ENCODE peak calls at places on chromosomes 7 and 10, in five cellular contexts. A is effector memory CD4-positive, alpha-beta T cell; L is SK-N-SH; K is uterus; G is adrenal gland. M is an unnamed sample. For H3K27me3, the result is how much of the 10 kb centered on the place peaks cover.

GRCh38 chr7:20198295-20198694 is 18.9 kb downstream of the MACC1 start:
- DNase-seq in L (no peak), G (no peak), A (no peak), K (no peak), M (no peak)

GRCh38 chr7:102439963-102440795 is 6.8 kb downstream of the ORAI2 start:
- DNase-seq in A (no peak), K (no peak), L (peak), G (peak), M (no peak)

GRCh38 chr7:17677408-17677807 is 262.9 kb downstream of the SNX13 start:
- DNase-seq in L (no peak), A (no peak), G (no peak), K (no peak), M (no peak)

GRCh38 chr10:122525788-122526187 is 34.8 kb upstream of the DMBT1 start:
- DNase-seq in L (no peak), G (no peak), K (no peak), A (no peak), M (peak)

GRCh38 chr10:93334901-93335312 is 147.2 kb downstream of the MYOF start:
- DNase-seq in G (no peak), K (no peak), A (no peak), L (no peak), M (no peak)

GRCh38 chr7:16079723-16080122 is 341.6 kb downstream of the CRPPA start:
- DNase-seq in G (no peak), L (no peak), K (no peak), A (no peak), M (no peak)

GRCh38 chr7:28921822-28922221 is 36.3 kb downstream of the TRIL start:
- DNase-seq in G (peak), A (no peak), L (peak), K (peak), M (peak)

GRCh38 chr10:49700997-49701396 is 21.5 kb downstream of the C10orf53 start:
- DNase-seq in K (no peak), G (no peak), L (no peak), A (no peak), M (no peak)

GRCh38 chr10:69317175-69318086 is 39.1 kb downstream of the HK1 start:
- DNase-seq in A (no peak), L (no peak), K (no peak), G (no peak), M (no peak)

GRCh38 chr10:97361050-97361901 is 26.7 kb upstream of the FRAT2 start:
- DNase-seq in L (no peak), K (no peak), A (no peak), G (no peak), M (no peak)

GRCh38 chr7:135539629-135540028 is 18.1 kb upstream of the NUP205 start:
- DNase-seq in K (no peak), L (no peak), A (no peak), G (no peak), M (no peak)

GRCh38 chr10:10396601-10397000 is 621.1 kb upstream of the CELF2 start:
- DNase-seq in G (no peak), K (no peak), L (no peak), A (no peak), M (no peak)

GRCh38 chr7:82294258-82294855 is 149.2 kb downstream of the CACNA2D1 start:
- DNase-seq in A (no peak), G (no peak), K (no peak), L (no peak), M (no peak)

GRCh38 chr10:22712246-22712958 is 2.0 kb downstream of the PIP4K2A start:
- DNase-seq in K (no peak), A (no peak), L (no peak), G (no peak), M (no peak)

GRCh38 chr7:141640239-141640840 is 61.6 kb downstream of the DENND11 start:
- DNase-seq in L (no peak), K (no peak), G (no peak), A (no peak), M (no peak)

GRCh38 chr7:6226194-6226799 is 46.1 kb downstream of the CYTH3 start:
- DNase-seq in L (no peak), K (no peak), G (no peak), A (no peak), M (no peak)

GRCh38 chr7:5831196-5831595 is 49.4 kb upstream of the OCM start:
- DNase-seq in L (no peak), G (no peak), A (no peak), K (peak), M (no peak)

GRCh38 chr10:17783751-17784150 is 25.4 kb upstream of the MRC1 start:
- DNase-seq in L (no peak), K (no peak), A (no peak), G (no peak), M (no peak)

GRCh38 chr7:23570592-23571200 is 26.5 kb upstream of the CCDC126 start:
- DNase-seq in G (peak), K (peak), A (peak), L (peak), M (peak)

GRCh38 chr10:44993922-44994751 is 6.6 kb upstream of the ZNF22 start:
- DNase-seq in L (no peak), K (no peak), A (no peak), G (no peak), M (no peak)

GRCh38 chr7:68787586-68787985 is 810.7 kb upstream of the AUTS2 start:
- DNase-seq in L (no peak), K (no peak), A (no peak), G (no peak), M (no peak)

GRCh38 chr10:50379652-50380051 is 128.3 kb upstream of the ASAH2 start:
- DNase-seq in K (no peak), L (no peak), A (no peak), G (no peak), M (no peak)

GRCh38 chr10:723973-724372 is 34.5 kb upstream of the DIP2C start:
- DNase-seq in K (no peak), L (no peak), A (no peak), G (no peak), M (no peak)

GRCh38 chr10:131086511-131086910 is 225.0 kb downstream of the TCERG1L start:
- DNase-seq in L (no peak), K (no peak), A (no peak), G (no peak), M (no peak)

GRCh38 chr10:108735380-108735779 is 1187.9 kb downstream of the XPNPEP1 start:
- DNase-seq in L (no peak), A (no peak), K (no peak), G (no peak), M (no peak)

GRCh38 chr10:75099952-75100763 is 11.3 kb upstream of the SAMD8 start:
- DNase-seq in G (peak), L (peak), A (peak), K (peak), M (peak)

GRCh38 chr7:21261627-21262564 is 166.0 kb upstream of the SP4 start:
- DNase-seq in G (peak), K (no peak), L (peak), A (peak), M (peak)

GRCh38 chr10:94292448-94293118 is 70.2 kb downstream of the NOC3L start:
- DNase-seq in G (peak), A (no peak), L (no peak), K (peak), M (no peak)

GRCh38 chr7:79862447-79862846 is 272.2 kb upstream of the GNAI1 start:
- DNase-seq in A (no peak), K (no peak), L (no peak), G (no peak), M (no peak)

GRCh38 chr7:97835296-97836138 is 36.7 kb downstream of the ASNS start:
- DNase-seq in K (peak), L (peak), A (no peak), G (peak), M (peak)

GRCh38 chr10:78362406-78363022 is 328.9 kb downstream of the RPS24 start:
- DNase-seq in A (no peak), K (no peak), L (no peak), G (peak), M (no peak)

GRCh38 chr7:70764004-70764691 is 367.8 kb upstream of the GALNT17 start:
- DNase-seq in L (no peak), G (no peak), A (no peak), K (no peak), M (no peak)

GRCh38 chr7:93836111-93836510 is 54.4 kb downstream of the TFPI2 start:
- DNase-seq in K (no peak), L (no peak), G (no peak), A (no peak), M (no peak)

GRCh38 chr10:21077681-21078080 is 180.6 kb upstream of the NEBL start:
- DNase-seq in L (no peak), A (no peak), G (no peak), K (no peak), M (no peak)

GRCh38 chr10:4652111-4653010 is 173.6 kb upstream of the AKR1E2 start:
- DNase-seq in A (no peak), G (no peak), L (no peak), K (no peak), M (no peak)

GRCh38 chr10:61042533-61042932 is 98.5 kb upstream of the RHOBTB1 start:
- DNase-seq in L (no peak), K (no peak), A (no peak), G (no peak), M (no peak)

DNA sequence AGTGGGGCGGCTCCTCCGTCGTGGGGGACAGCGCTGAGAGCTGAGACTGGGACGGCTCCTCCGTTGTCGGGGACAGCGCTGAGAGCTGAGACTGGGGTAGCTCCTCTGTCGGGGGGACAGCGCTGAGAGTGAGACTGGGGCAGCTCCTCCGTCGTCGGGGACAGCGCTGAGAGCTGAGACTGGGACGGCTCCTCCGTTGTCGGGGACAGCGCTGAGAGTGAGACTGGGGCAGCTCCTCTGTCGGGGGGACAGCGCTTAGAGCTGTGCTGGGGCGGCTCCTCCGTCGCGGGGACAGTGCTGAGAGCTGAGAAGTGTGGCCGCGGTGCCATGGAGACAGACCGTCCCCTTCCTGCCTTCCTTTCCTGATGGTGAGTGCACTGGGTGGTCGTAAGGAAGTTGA is 136.4 kb downstream of the DYNC2I1 start:
- DNase-seq in G (no peak), L (no peak), K (no peak), A (no peak), M (no peak)
- H3K27me3 ChIP-seq in G (under half), L (under half), K (under half), A (under half), M (under half)

GRCh38 chr7:155820788-155821187 is 8.5 kb upstream of the SHH start:
- DNase-seq in K (no peak), G (no peak), A (no peak), L (no peak), M (no peak)
- H3K27me3 ChIP-seq in K (under half), G (under half), A (under half), L (half or more), M (under half)

GRCh38 chr7:155437836-155438235 is 20.1 kb upstream of the EN2 start:
- DNase-seq in G (no peak), A (no peak), K (no peak), L (no peak), M (no peak)
- H3K27me3 ChIP-seq in G (under half), A (under half), K (under half), L (half or more), M (under half)

GRCh38 chr10:133243593-133243992 is 5.9 kb downstream of the VENTX start:
- DNase-seq in A (no peak), K (no peak), G (no peak), L (no peak), M (no peak)
- H3K27me3 ChIP-seq in A (under half), K (under half), G (under half), L (under half), M (under half)

DNA sequence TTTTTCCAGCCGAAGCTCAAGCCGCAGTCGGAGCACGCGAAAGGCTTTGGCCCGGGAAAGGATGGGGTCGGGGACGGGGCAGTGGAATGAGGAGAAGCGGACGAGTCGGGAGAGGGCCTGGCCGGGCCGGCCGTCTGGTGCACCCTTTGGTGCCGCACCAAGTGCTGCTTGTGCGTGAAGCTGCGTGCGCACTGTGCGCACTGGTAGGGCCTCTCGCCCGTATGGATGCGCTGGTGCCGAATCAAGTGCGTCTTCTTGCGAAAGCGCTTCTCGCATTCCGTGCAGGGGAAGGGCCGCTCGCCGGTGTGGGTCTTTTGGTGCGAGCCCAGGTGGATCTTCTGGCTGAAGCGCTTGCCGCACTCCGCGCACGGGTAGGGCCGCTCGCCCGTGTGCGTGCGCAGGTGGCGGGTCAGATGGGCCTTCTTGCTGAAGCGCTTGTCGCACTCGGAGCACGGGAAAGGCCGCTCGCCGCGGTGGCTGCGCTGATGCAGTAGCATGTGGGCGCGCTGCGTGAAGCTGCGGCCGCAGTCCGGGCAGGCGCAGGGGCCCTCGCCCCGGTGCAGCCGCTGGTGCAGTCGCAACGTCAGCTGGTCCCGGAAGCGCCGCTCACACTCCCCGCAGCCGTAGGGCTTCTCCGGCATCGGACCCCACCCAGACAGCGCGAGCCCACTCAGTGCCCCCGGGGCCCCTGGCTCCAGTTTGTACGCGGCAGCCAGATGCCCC is 7.8 kb downstream of the ZNF467 start:
- DNase-seq in L (peak), A (no peak), G (no peak), K (no peak), M (no peak)
- H3K27me3 ChIP-seq in L (half or more), A (under half), G (under half), K (under half), M (under half)

GRCh38 chr7:135939-136338 is 56.4 kb upstream of the FAM20C start:
- DNase-seq in K (no peak), A (no peak), G (no peak), L (no peak), M (no peak)
- H3K27me3 ChIP-seq in K (under half), A (under half), G (under half), L (under half), M (under half)